ENCODE peak calls at places on chromosomes 2 and 18, in four cellular contexts. One of them, this sample, is unnamed.

GRCh38 chr2:185404578-185404977 is 334.0 kb upstream of the FSIP2 start:
- DNase-seq in HCT116: no peak
- DNase-seq in GM23338: no peak
- DNase-seq in A549: no peak
- DNase-seq in this sample: no peak

GRCh38 chr18:9340472-9340871 is 5.9 kb downstream of the TWSG1 start:
- DNase-seq in HCT116: no peak
- DNase-seq in GM23338: no peak
- DNase-seq in A549: no peak
- DNase-seq in this sample: no peak

GRCh38 chr18:62566199-62566598 is 43.4 kb downstream of the ZCCHC2 start:
- DNase-seq in HCT116: no peak
- DNase-seq in GM23338: peak; percentile 78
- DNase-seq in A549: peak; percentile 42
- DNase-seq in this sample: peak; percentile 83

GRCh38 chr2:24939353-24939752 is 19.3 kb upstream of the ADCY3 start:
- DNase-seq in HCT116: no peak
- DNase-seq in GM23338: no peak
- DNase-seq in A549: no peak
- DNase-seq in this sample: no peak

GRCh38 chr18:56962322-56962721 is 184.6 kb upstream of the BOD1L2 start:
- DNase-seq in HCT116: no peak
- DNase-seq in GM23338: no peak
- DNase-seq in A549: no peak
- DNase-seq in this sample: no peak

GRCh38 chr2:173202570-173202969 is 126.9 kb downstream of the MAP3K20 start:
- DNase-seq in HCT116: no peak
- DNase-seq in GM23338: no peak
- DNase-seq in A549: no peak
- DNase-seq in this sample: no peak

GRCh38 chr2:145587922-145588321 is 1068.0 kb upstream of the ZEB2 start:
- DNase-seq in HCT116: no peak
- DNase-seq in GM23338: no peak
- DNase-seq in A549: no peak
- DNase-seq in this sample: no peak

GRCh38 chr2:128686498-128686861 is 367.8 kb upstream of the HS6ST1 start:
- DNase-seq in HCT116: no peak
- DNase-seq in GM23338: no peak
- DNase-seq in A549: no peak
- DNase-seq in this sample: peak; percentile 75

GRCh38 chr2:42249887-42250286 is 80.7 kb downstream of the EML4 start:
- DNase-seq in HCT116: no peak
- DNase-seq in GM23338: no peak
- DNase-seq in A549: no peak
- DNase-seq in this sample: no peak

GRCh38 chr18:3186678-3187658 is 32.8 kb downstream of the MYOM1 start:
- DNase-seq in HCT116: no peak
- DNase-seq in GM23338: no peak
- DNase-seq in A549: peak; percentile 22
- DNase-seq in this sample: no peak

GRCh38 chr18:68714356-68714706 is 577 bp downstream of the TMX3 start:
- DNase-seq in HCT116: no peak
- DNase-seq in GM23338: peak; percentile 18
- DNase-seq in A549: no peak
- DNase-seq in this sample: no peak

GRCh38 chr2:128425216-128425615 is 106.5 kb upstream of the HS6ST1 start:
- DNase-seq in HCT116: no peak
- DNase-seq in GM23338: no peak
- DNase-seq in A549: no peak
- DNase-seq in this sample: no peak

GRCh38 chr2:72755647-72756423 is 70.0 kb downstream of the EXOC6B start:
- DNase-seq in HCT116: no peak
- DNase-seq in GM23338: no peak
- DNase-seq in A549: peak; percentile 38
- DNase-seq in this sample: no peak

GRCh38 chr2:100857915-100858314 is 38.0 kb downstream of the NPAS2 start:
- DNase-seq in HCT116: no peak
- DNase-seq in GM23338: no peak
- DNase-seq in A549: peak; percentile 57
- DNase-seq in this sample: no peak

GRCh38 chr2:96090527-96090926 is 25.8 kb downstream of the ADRA2B start:
- DNase-seq in HCT116: no peak
- DNase-seq in GM23338: no peak
- DNase-seq in A549: no peak
- DNase-seq in this sample: no peak

GRCh38 chr2:133380991-133381390 is 187.3 kb downstream of the NCKAP5 start:
- DNase-seq in HCT116: no peak
- DNase-seq in GM23338: no peak
- DNase-seq in A549: no peak
- DNase-seq in this sample: no peak

GRCh38 chr2:133377021-133377481 is 191.2 kb downstream of the NCKAP5 start:
- DNase-seq in HCT116: no peak
- DNase-seq in GM23338: no peak
- DNase-seq in A549: no peak
- DNase-seq in this sample: no peak

GRCh38 chr2:133379159-133379558 is 189.1 kb downstream of the NCKAP5 start:
- DNase-seq in HCT116: no peak
- DNase-seq in GM23338: no peak
- DNase-seq in A549: no peak
- DNase-seq in this sample: no peak

GRCh38 chr2:133377599-133377998 is 190.7 kb downstream of the NCKAP5 start:
- DNase-seq in HCT116: no peak
- DNase-seq in GM23338: peak; percentile 42
- DNase-seq in A549: no peak
- DNase-seq in this sample: no peak

GRCh38 chr2:133378386-133378785 is 189.9 kb downstream of the NCKAP5 start:
- DNase-seq in HCT116: no peak
- DNase-seq in GM23338: no peak
- DNase-seq in A549: no peak
- DNase-seq in this sample: no peak
- TF ChIP-seq REST in HCT116: no peak
- TF ChIP-seq REST in GM23338: no peak
- TF ChIP-seq REST in A549: no peak
- TF ChIP-seq REST in this sample: no peak

DNA sequence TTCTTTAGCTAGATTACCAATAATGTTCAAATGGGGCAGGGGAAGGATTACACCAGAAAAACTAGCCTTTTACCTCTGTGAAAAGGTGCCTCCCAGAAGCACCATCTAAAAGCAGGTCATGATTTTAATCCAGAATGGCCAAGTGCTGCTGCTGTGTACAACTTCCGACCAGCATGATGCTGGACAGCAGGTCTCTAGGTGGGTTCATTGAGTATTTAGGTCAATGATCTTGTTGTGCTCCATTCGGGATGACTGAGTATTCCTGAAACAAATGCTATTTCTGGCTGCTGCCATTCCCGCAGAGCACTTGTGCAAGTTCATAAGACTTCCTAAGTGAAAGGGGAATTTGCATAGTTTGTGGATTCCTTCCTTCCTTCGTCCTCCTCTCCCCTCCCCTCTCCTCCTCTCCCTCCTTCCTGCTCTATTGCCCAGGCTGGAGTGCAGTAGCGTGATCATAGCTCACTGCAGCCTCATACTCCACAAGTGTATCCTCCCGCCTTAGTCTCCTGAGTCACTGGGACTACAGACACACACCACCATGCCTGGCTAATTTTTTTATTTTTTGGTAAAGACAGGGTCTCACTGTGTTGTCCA is 40.3 kb downstream of the LDLRAD4 start:
- DNase-seq in HCT116: no peak
- DNase-seq in GM23338: no peak
- DNase-seq in A549: no peak
- DNase-seq in this sample: no peak
- TF ChIP-seq REST in HCT116: no peak
- TF ChIP-seq REST in GM23338: no peak
- TF ChIP-seq REST in A549: no peak
- TF ChIP-seq REST in this sample: no peak

GRCh38 chr2:84115458-84115857 is 343.6 kb downstream of the SUCLG1 start:
- DNase-seq in HCT116: no peak
- DNase-seq in GM23338: no peak
- DNase-seq in A549: no peak
- DNase-seq in this sample: no peak

DNA sequence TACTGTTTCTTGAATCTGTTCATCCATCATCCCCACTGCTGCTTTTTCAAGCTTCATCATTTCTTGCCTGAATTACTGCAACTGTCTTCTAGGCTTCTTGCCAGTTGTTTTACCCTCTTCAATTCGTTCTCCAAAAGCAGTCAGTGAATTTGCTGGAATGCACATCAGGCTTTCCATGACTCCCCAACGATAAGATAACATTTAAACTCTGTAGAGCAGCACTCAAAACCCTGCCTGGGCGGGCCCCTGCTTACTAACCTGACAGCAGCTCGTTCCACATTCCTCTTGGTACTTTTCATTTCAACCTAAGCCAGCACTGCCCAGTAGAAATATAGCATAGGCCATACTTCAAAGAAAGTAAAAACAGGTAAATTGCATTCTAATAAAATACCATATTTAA is 342.9 kb downstream of the SUCLG1 start:
- DNase-seq in HCT116: no peak
- DNase-seq in GM23338: no peak
- DNase-seq in A549: no peak
- DNase-seq in this sample: no peak
- TF ChIP-seq REST in HCT116: no peak
- TF ChIP-seq REST in GM23338: no peak
- TF ChIP-seq REST in A549: no peak
- TF ChIP-seq REST in this sample: no peak

GRCh38 chr2:218959141-218959731 is at the start of gene CDK5R2:
- DNase-seq in HCT116: peak; percentile 80
- DNase-seq in GM23338: peak; percentile 97
- DNase-seq in A549: peak; percentile 88
- DNase-seq in this sample: peak; percentile 53
- TF ChIP-seq REST in HCT116: no peak
- TF ChIP-seq REST in GM23338: peak; percentile 7
- TF ChIP-seq REST in A549: no peak
- TF ChIP-seq REST in this sample: no peak

GRCh38 chr2:71186973-71187372 is 39.9 kb downstream of the PAIP2B start:
- DNase-seq in HCT116: no peak
- DNase-seq in GM23338: no peak
- DNase-seq in A549: no peak
- DNase-seq in this sample: no peak

GRCh38 chr2:71190959-71191943 is 35.7 kb downstream of the PAIP2B start:
- DNase-seq in HCT116: peak; percentile 3
- DNase-seq in GM23338: no peak
- DNase-seq in A549: peak; percentile 42
- DNase-seq in this sample: peak; percentile 12

DNA sequence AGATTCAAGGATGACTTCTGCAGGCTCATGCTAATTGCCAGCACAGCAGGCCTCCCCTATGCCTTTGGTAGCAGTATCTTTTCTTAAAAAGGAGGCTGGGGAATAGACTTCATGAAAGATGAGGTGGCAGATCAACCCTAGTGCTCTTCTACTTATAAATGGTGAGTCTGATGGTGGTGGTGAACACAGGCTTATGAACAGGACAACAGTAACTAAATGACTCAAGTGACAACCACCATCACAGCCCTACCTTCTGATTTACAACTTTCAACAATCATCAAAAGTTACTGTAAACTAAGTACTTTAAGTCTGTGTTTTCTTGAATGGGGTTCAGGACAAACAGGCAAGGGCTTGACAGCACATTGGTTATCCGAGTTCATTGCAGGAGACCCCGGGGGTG is 39.3 kb downstream of the PAIP2B start:
- DNase-seq in HCT116: no peak
- DNase-seq in GM23338: no peak
- DNase-seq in A549: no peak
- DNase-seq in this sample: no peak
- TF ChIP-seq REST in HCT116: no peak
- TF ChIP-seq REST in GM23338: no peak
- TF ChIP-seq REST in A549: no peak
- TF ChIP-seq REST in this sample: no peak

GRCh38 chr2:161910200-161910599 is 163.8 kb downstream of the DPP4 start:
- DNase-seq in HCT116: no peak
- DNase-seq in GM23338: no peak
- DNase-seq in A549: no peak
- DNase-seq in this sample: no peak

GRCh38 chr2:161900241-161900640 is 173.8 kb downstream of the DPP4 start:
- DNase-seq in HCT116: no peak
- DNase-seq in GM23338: no peak
- DNase-seq in A549: no peak
- DNase-seq in this sample: no peak

DNA sequence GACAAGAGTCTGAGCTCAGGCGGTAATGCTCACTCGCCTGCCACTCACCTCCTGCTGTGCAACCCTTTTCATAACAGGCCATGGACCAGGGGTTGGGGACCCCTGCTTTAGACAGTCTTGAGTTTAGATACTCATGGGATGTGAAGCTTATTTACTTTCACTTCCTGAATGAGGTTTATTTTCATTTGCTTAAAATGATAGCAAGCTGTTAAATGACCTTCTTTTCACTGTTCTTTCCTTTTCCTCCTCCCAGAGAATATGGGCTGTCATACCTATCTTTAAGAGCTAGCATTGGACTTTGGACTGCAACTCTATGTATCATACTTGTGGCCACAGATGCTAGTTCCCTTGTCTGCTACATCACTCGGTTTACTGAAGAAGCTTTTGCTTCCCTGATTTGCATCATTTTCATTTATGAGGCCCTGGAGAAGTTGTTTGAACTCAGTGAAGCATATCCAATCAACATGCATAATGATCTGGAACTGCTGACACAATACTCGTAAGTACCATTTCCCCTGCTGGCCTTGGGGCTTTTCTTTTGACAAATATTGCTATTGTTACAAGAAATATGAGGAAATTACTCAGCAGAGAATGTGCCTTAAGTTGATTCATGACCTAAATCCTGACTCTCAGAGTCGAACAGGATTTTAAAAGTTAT is 168.5 kb downstream of the DPP4 start:
- DNase-seq in HCT116: no peak
- DNase-seq in GM23338: no peak
- DNase-seq in A549: peak; percentile 9
- DNase-seq in this sample: no peak
- TF ChIP-seq REST in HCT116: no peak
- TF ChIP-seq REST in GM23338: no peak
- TF ChIP-seq REST in A549: no peak
- TF ChIP-seq REST in this sample: no peak

GRCh38 chr2:178962152-178962551 is 87.8 kb downstream of the CCDC141 start:
- DNase-seq in HCT116: no peak
- DNase-seq in GM23338: no peak
- DNase-seq in A549: no peak
- DNase-seq in this sample: no peak
- TF ChIP-seq REST in HCT116: peak; percentile 11
- TF ChIP-seq REST in GM23338: peak; percentile 41
- TF ChIP-seq REST in A549: no peak
- TF ChIP-seq REST in this sample: peak; percentile 71

DNA sequence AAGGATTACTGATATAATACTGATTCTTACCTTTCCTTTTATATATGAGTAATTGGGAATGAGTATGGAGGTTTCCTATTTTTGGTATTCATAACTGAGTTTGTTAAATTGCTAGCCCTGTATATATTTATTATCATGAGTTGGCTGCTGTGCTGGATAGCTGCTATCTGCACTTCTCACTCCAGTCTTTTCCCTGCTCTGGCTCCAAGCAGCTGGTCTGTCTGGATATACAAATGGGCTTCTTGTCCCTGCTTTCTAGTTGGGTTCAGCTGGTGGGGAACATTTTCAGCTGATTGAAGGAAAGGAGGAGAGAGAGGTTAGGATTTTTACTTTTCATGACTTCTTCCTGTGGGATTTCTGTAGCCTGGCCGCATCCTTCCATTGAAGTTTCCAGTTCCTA is 41.2 kb downstream of the AGFG1 start:
- DNase-seq in HCT116: no peak
- DNase-seq in GM23338: no peak
- DNase-seq in A549: no peak
- DNase-seq in this sample: no peak
- TF ChIP-seq REST in HCT116: no peak
- TF ChIP-seq REST in GM23338: no peak
- TF ChIP-seq REST in A549: no peak
- TF ChIP-seq REST in this sample: no peak

GRCh38 chr18:55318864-55319516 is 269.0 kb downstream of the TCF4 start:
- DNase-seq in HCT116: no peak
- DNase-seq in GM23338: no peak
- DNase-seq in A549: no peak
- DNase-seq in this sample: no peak
- TF ChIP-seq REST in HCT116: no peak
- TF ChIP-seq REST in GM23338: no peak
- TF ChIP-seq REST in A549: no peak
- TF ChIP-seq REST in this sample: no peak

This sample was measured in HL-60.